ENCODE peak calls at places on chromosomes 2 and 18, in four cellular contexts. S is suprapubic skin, A is prostate gland, D is IMR-90. H is an unnamed sample.
A peak's percentile ranks its signal among the peaks of the same experiment; 100 is the strongest.

GRCh38 chr2:240183370-240184197 is 43.1 kb upstream of the OTOS start:
- DNase-seq in A (no peak), S (peak; percentile 72), D (no peak), H (peak; percentile 20)

GRCh38 chr2:20050712-20051517 is 513 bp downstream of the LAPTM4A start:
- DNase-seq in A (peak; percentile 45), S (no peak), D (peak; percentile 65), H (no peak)

GRCh38 chr2:113979172-113980128 is 89.6 kb downstream of the ACTR3 start:
- DNase-seq in D (no peak), A (no peak), S (no peak), H (no peak)

GRCh38 chr18:47992266-47992665 is 61.8 kb upstream of the SMAD2 start:
- DNase-seq in S (no peak), D (no peak), A (no peak), H (no peak)

GRCh38 chr2:131367352-131367751 is 3.4 kb upstream of the RAB6D start:
- DNase-seq in D (no peak), A (no peak), S (no peak), H (no peak)

GRCh38 chr18:60935046-60935445 is 398.2 kb upstream of the CDH20 start:
- DNase-seq in A (no peak), D (no peak), S (no peak), H (no peak)

GRCh38 chr18:28594034-28594433 is 417.1 kb upstream of the CDH2 start:
- DNase-seq in S (no peak), D (peak; percentile 41), A (no peak), H (no peak)

GRCh38 chr18:3814840-3815239 is 364.9 kb downstream of the TGIF1 start:
- DNase-seq in S (no peak), A (no peak), D (peak; percentile 74), H (no peak)

GRCh38 chr2:214265991-214266489 is 144.8 kb upstream of the VWC2L start:
- DNase-seq in A (no peak), D (peak; percentile 19), S (no peak), H (no peak)

GRCh38 chr2:2570871-2571270 is 239.8 kb upstream of the MYT1L start:
- DNase-seq in A (no peak), S (no peak), D (no peak), H (no peak)

GRCh38 chr2:36485521-36485920 is 112.4 kb downstream of the FEZ2 start:
- DNase-seq in S (no peak), D (peak; percentile 94), A (no peak), H (no peak)

GRCh38 chr2:220619525-220620267 is 952.4 kb downstream of the EPHA4 start:
- DNase-seq in A (no peak), S (no peak), D (peak; percentile 47), H (peak; percentile 57)

GRCh38 chr2:35204325-35204724 is 1151.3 kb upstream of the CRIM1 start:
- DNase-seq in A (no peak), S (no peak), D (no peak), H (no peak)

GRCh38 chr18:46010676-46011075 is 43.5 kb upstream of the EPG5 start:
- DNase-seq in D (no peak), S (no peak), A (no peak), H (no peak)

GRCh38 chr18:79540161-79540913 is 139.3 kb upstream of the CTDP1 start:
- DNase-seq in D (no peak), A (peak; percentile 82), S (peak; percentile 50), H (no peak)

GRCh38 chr2:181300600-181301291 is 156.4 kb upstream of the ITGA4 start:
- DNase-seq in D (no peak), A (no peak), S (no peak), H (no peak)

GRCh38 chr2:169260846-169261245 is 101.5 kb downstream of the LRP2 start:
- DNase-seq in S (no peak), A (no peak), D (no peak), H (no peak)

GRCh38 chr18:78292602-78293001 is 687.0 kb upstream of the SALL3 start:
- DNase-seq in D (no peak), S (no peak), A (no peak), H (no peak)

GRCh38 chr2:186459009-186459408 is 27.1 kb upstream of the ZC3H15 start:
- DNase-seq in D (peak; percentile 28), S (no peak), A (no peak), H (no peak)

GRCh38 chr2:111068435-111069058 is 52.2 kb upstream of the BCL2L11 start:
- DNase-seq in D (no peak), A (peak; percentile 66), S (no peak), H (no peak)

GRCh38 chr2:241096979-241097378 is 5.1 kb downstream of the MTERF4 start:
- DNase-seq in S (no peak), A (no peak), D (no peak), H (no peak)

GRCh38 chr2:224638338-224638823 is 53.2 kb upstream of the CUL3 start:
- DNase-seq in S (no peak), D (no peak), A (no peak), H (no peak)

GRCh38 chr2:55891671-55892071 is 31.9 kb downstream of the EFEMP1 start:
- DNase-seq in A (no peak), D (no peak), S (no peak), H (no peak)

GRCh38 chr2:219261024-219261855 is 7.5 kb upstream of the TUBA4A start:
- DNase-seq in D (no peak), A (no peak), S (no peak), H (no peak)

GRCh38 chr2:239027431-239028252 is 179.8 kb downstream of the TWIST2 start:
- DNase-seq in D (no peak), S (no peak), A (no peak), H (peak; percentile 47)

GRCh38 chr2:80256396-80257167 is 48.0 kb downstream of the LRRTM1 start:
- DNase-seq in D (peak; percentile 27), A (no peak), S (no peak), H (no peak)

GRCh38 chr2:196234672-196235071 is 63.3 kb upstream of the STK17B start:
- DNase-seq in S (no peak), A (no peak), D (peak; percentile 76), H (no peak)

GRCh38 chr18:55406374-55407045 is 181.5 kb downstream of the TCF4 start:
- DNase-seq in S (no peak), A (no peak), D (no peak), H (no peak)

DNA sequence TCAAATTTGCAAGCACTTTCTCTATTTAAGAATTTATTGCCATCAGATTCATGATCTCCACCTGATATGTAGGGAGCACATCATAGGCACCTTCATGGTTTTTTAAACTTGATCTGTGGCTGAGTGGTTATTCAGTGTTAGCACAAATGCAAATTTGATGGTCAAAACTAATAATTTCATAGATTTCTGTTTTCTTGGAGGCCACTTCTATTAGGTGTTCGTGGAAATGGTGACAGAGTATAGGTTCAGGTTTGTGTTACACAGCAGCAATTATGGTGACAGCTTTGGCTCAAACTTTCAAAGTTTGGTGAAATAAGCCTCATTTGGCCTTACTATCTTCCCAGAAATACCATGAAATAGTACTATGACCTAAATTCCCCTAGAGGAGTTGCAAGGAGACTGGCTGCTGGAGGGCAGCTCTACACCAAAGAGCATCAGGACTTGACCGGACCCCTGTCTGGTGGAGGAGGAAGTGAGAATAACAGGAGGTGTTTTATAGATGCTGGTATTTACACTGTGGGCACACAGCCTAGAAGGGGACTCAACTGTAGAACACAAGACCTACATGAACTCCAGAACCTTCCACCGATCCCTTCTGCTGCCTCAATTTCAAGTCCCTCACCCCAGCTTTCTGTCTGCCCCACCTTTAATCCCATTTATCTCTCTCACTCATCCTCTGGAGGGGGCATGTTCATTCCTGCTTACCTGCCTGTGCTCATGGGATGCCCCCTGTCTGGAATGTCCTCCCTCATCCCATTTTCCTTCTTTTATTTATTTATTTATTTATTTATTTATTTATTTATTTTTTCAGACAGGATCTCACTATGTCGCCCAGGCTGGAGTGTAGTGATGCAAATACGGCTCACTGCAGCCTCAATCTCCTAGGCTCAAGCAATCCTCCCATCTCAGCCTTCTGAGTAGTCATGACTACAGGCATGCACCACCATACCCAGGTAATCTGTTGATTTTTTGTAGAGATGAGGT is 132.9 kb upstream of the SIX2 start:
- DNase-seq in A (no peak), D (no peak), S (no peak), H (no peak)
- H3K27me3 ChIP-seq in A (no peaks in the 10 kb centered on the region), D (peaks cover 58% of the 10 kb centered on the region), S (peaks cover 43% of the 10 kb centered on the region), H (no peaks in the 10 kb centered on the region)

GRCh38 chr2:235493775-235494715 is at the start of gene AGAP1:
- DNase-seq in S (peak; percentile 90), A (peak; percentile 88), D (peak; percentile 80), H (no peak)
- H3K4me3 ChIP-seq in S (peak within 1 kb of the TSS; percentile 61), A (peak within 1 kb of the TSS; percentile 50), D (peak within 1 kb of the TSS; percentile 99), H (peak within 1 kb of the TSS; percentile 99)

DNA sequence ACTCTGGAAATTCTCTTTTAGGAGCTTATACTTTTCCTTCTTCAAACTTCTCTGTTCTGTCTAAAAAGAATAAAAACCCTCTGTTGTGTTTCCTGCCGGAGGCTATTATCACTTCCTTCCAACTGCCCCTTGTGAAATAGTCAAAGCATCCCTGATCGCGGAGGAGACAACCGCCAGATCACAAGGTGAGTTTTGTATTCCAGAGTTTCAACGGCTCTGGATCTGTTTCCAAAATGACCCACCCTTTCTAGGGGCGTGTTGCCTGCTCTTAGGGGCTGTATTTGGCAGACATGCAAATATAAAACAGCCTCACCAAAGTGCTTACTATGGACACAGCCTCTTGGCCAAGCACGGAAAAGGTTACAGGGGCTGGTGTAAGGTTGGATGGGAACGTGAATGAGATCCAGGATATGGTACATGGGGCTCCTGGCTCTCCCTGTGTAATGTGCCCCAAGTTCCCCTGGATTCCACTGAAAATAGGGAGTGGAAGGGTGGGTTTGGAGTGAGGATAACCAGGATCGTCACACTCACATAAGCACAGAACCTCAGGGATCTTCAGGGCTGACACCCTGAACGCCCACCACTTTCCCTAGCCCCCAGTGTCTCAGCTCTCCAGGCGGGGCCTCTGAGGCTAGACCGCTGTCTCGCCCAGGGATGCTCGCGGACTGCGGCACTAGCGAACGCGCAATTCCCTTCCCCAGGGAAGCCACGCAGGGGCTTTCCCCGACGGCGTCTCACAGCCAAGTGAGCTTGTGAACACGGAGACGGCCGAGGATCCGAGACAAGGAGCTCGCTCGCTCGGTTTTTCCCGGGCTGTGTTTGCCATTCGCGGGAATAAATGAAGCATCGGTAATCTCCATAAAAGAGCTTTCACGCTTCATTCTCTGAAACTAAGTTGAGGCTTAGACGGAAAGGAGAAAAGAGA is 14.4 kb downstream of the EN1 start:
- DNase-seq in S (peak; percentile 78), D (no peak), A (no peak), H (no peak)
- H3K27me3 ChIP-seq in S (peaks cover 70% of the 10 kb centered on the region), D (peaks cover 67% of the 10 kb centered on the region), A (peaks cover 40% of the 10 kb centered on the region), H (peaks cover 92% of the 10 kb centered on the region)

GRCh38 chr2:60804473-60804872 is 48.4 kb downstream of the PAPOLG start:
- DNase-seq in A (no peak), D (no peak), S (no peak), H (no peak)
- H3K4me3 ChIP-seq in A (no peak overlapping the region), D (no peak overlapping the region), S (no peak overlapping the region), H (no peak overlapping the region)

GRCh38 chr18:37525302-37525585 is 40.4 kb downstream of the CELF4 start:
- DNase-seq in A (no peak), D (no peak), S (no peak), H (no peak)
- H3K27me3 ChIP-seq in A (peaks cover 20% of the 10 kb centered on the region), D (peaks cover 29% of the 10 kb centered on the region), S (peaks cover 70% of the 10 kb centered on the region), H (peaks cover 54% of the 10 kb centered on the region)